ENCODE peak calls at places on chromosomes 13 and 19, in four cellular contexts. Z is upper lobe of right lung, J is cardiac fibroblast, G is AG04450. S is an unnamed sample.

GRCh38 chr13:23322353-23323336 is 110.9 kb downstream of the SACS start:
- DNase-seq in Z (no peak), J (no peak), G (no peak), S (no peak)

GRCh38 chr19:42132030-42132628 is at the start of gene POU2F2:
- DNase-seq in Z (peak), J (no peak), G (no peak), S (no peak)

GRCh38 chr19:36672368-36672767 is 5.7 kb upstream of the ZNF461 start:
- DNase-seq in Z (no peak), J (no peak), G (no peak), S (no peak)

GRCh38 chr19:58338825-58339558 is 12.2 kb downstream of the ZSCAN22 start:
- DNase-seq in Z (no peak), J (peak), G (no peak), S (no peak)

GRCh38 chr13:73633817-73634449 is 500.3 kb downstream of the KLF12 start:
- DNase-seq in Z (no peak), J (no peak), G (no peak), S (no peak)

GRCh38 chr13:108086678-108087077 is 128.7 kb downstream of the LIG4 start:
- DNase-seq in Z (no peak), J (no peak), G (peak), S (no peak)

GRCh38 chr13:29527916-29528315 is 67.6 kb downstream of the SLC7A1 start:
- DNase-seq in Z (no peak), J (no peak), G (no peak), S (no peak)

GRCh38 chr13:111337206-111337605 is 16.8 kb downstream of the TEX29 start:
- DNase-seq in Z (no peak), J (peak), G (peak), S (peak)

GRCh38 chr19:38213911-38214625 is 10.0 kb downstream of the DPF1 start:
- DNase-seq in Z (no peak), J (peak), G (no peak), S (peak)

GRCh38 chr13:43664700-43665191 is 122.0 kb downstream of the ENOX1 start:
- DNase-seq in Z (no peak), J (peak), G (peak), S (peak)

GRCh38 chr13:53250272-53250875 is 221.8 kb downstream of the OLFM4 start:
- DNase-seq in Z (no peak), J (peak), G (peak), S (peak)

GRCh38 chr19:45972081-45972943 is 1.4 kb downstream of the NOVA2 start:
- DNase-seq in Z (no peak), J (no peak), G (no peak), S (no peak)

GRCh38 chr13:21637296-21637695 is 33.3 kb upstream of the MICU2 start:
- DNase-seq in Z (peak), J (peak), G (no peak), S (no peak)

DNA sequence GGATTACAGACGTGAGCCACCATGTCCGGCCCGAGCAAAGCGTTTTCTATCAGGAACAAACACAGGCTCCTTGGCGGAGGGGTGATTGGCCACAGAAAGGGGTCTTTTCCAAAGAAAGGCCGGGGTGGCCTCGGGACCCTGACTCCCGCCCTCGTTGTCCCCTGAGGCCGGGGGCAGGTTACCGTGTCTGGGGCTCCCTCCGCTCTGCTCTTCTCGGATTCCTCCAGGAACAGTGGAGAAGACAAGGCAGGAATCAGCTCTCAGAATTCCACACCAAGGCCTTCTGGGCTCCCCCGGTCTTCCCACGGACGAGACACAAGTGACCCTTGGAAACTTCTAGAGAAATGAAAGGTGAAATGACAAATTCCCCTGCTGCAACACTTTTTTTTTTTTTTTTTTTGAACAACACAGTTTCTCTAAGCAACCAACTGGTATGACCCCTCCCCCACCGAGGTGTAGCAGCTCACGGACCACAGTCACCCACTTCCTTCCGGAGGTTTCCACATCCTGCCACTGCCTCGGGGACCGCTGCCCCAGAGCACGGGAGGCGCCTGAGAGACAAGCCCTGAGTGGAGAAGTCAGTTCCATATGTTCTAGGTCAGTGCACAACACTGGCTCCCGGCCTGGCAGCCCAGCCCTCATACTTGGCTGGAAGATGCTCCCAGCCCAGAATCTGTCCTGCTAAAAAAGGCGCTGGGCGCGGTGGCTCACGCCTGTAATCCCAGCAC is 11.0 kb downstream of the MOB3A start:
- DNase-seq in Z (peak), J (peak), G (no peak), S (no peak)
- H3K4me3 ChIP-seq in Z (peak), J (no peak), G (no peak), S (no peak)

DNA sequence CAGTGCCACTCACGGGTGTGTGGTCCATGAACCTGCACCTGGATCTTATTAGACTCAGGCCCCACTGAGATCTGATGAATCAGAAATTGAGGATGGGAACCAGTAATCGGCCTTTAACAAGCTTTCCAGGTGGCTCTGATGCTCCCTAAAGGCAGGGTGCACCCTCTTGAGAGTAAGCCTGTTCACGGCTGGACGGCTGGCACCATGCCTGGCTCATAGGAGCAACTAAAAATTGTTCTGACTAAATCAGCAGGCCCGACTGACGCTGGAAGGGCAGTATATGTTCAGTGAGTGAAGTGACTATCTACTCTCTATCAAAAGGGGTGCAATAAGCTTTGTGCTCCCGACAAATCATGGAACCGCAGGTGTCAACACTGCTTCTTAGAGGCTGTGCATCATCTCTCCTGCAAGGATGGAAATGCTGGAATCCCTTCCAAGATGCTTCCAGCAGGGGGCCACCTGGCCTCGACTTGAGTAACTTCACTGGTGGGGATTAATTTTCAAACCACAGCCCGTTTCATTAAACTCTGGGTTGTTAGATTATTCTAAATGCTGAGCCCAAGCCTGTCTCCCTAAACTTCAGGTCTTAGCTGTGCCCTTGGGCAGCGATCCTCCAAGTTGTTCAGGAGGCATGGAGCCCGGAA is 28.4 kb downstream of the TMTC4 start:
- DNase-seq in Z (no peak), J (peak), G (no peak), S (peak)
- TF ChIP-seq CTCF in Z (peak), J (peak), G (peak), S (peak)

GRCh38 chr13:75869981-75870380 is 233.9 kb downstream of the LMO7 start:
- DNase-seq in Z (no peak), J (no peak), G (no peak), S (no peak)
- H3K4me3 ChIP-seq in Z (peak), J (no peak), G (no peak), S (no peak)

DNA sequence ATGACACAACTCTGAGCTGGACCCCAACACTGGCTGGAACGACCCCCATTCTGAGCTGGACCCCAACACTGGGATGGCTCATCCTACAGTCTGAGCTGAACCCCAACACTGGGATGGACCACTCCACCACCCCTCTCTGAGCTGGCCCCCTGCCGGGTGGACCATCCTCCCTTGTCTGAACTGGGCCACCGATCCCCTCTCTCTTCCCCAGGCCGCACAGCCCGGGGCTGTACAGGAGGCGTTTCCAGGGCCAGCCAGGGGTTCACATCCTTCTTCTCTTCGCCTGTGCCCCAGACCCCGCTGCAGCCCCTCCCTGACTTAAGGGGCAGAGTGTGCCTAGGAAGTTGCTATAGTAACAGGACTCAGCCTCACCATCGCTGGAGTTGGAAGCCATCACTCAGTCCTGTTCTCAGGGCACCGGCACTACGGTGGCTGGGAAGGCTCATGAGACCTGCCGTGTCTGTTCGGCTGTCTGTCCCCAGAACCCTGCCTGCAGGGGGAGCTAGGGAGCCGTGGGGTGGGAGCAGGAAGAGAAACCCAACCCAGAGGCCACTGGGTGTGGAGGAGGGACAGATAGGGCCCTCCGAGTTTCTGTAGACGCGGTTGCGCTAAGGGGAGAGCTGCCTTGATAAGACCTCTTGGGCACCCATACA is 3.7 kb downstream of the PRKACA start:
- DNase-seq in Z (peak), J (no peak), G (no peak), S (no peak)
- TF ChIP-seq CTCF in Z (peak), J (peak), G (peak), S (peak)

DNA sequence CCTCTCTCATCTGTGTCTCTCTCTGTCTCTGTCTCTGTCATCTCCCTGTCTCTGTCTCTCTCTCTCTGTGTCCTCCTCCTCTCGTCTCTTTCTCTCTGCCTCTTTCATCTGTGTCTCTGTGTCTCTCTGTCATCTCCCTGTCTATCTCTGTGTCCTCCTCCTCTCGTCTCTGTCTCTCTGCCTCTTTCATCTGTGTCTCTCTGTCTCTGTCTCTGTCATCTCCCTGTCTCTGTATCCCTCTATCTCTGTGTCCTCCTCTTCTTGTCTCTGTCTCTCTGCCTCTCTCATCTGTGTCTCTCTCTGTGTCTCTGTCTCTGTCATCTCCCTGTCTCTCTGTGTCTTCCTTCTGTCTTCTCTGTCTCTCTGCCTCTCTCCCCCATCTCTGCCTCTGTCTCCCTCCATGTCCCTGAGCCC is 551 bp upstream of the EBI3 start:
- DNase-seq in Z (no peak), J (no peak), G (no peak), S (no peak)
- H3K4me3 ChIP-seq in Z (no peak), J (no peak), G (no peak), S (no peak)

DNA sequence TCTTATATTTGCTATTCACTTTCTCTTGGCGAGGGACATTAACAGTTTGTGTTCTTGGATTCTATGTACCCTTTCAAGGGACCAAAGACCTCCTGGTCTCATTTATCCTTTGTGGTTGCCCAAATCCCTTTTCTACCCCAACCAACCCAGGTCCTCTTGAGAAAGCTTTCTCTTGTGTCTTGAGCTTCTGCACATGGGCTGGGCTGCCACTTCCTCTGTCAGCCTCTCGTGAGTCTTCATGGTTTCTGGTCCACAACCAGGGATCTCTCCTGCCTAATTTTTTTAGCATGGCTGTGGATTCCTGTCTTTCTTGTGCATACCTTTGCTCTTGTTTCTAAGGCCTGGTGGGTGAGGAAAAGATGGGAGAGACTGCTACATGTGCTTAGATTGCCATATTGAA is 14.9 kb downstream of the TIMM13 start:
- DNase-seq in Z (no peak), J (no peak), G (no peak), S (no peak)
- TF ChIP-seq CTCF in Z (no peak), J (no peak), G (no peak), S (no peak)

DNA sequence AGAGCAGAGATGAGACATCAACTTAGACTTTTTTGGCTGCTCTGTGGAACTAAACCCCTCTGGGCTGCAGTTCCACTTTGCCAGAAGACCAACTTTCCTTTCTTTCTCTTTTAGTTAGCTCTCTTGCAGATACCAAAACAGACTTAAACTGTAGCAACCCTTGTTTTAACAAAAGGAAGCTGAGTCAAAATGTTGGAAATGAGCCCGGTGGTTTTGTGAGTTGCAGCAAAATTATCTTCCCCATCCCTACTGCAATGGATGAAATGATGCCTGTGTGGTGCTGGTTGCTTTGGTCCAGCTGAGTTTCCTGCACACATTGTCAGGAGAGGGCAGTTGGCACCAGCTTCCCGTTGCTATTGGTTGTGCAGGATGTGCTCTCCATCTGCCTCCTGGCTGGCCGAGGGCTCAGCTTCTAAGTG is 115.3 kb downstream of the LRCH1 start:
- DNase-seq in Z (no peak), J (peak), G (peak), S (peak)
- H3K4me3 ChIP-seq in Z (peak), J (peak), G (peak), S (peak)

GRCh38 chr13:51865838-51866237 is 4.1 kb downstream of the CCDC70 start:
- DNase-seq in Z (no peak), J (no peak), G (no peak), S (no peak)
- TF ChIP-seq CTCF in Z (no peak), J (no peak), G (no peak), S (no peak)

GRCh38 chr13:99819962-99820361 is 151.6 kb downstream of the ZIC5 start:
- DNase-seq in Z (no peak), J (no peak), G (no peak), S (no peak)
- H3K4me3 ChIP-seq in Z (no peak), J (no peak), G (no peak), S (no peak)

S was measured in astrocyte of the cerebellum.